ENCODE peak calls at places on chromosome 19, in four cellular contexts. One of them, this sample, is unnamed.

GRCh38 chr19:14544047-14544446 is 14.7 kb downstream of the TECR start:
- DNase-seq in H9: no peak
- DNase-seq in H1: no peak
- DNase-seq in IMR-90: no peak
- DNase-seq in this sample: no peak

GRCh38 chr19:778910-779653 is 18.2 kb upstream of the PTBP1 start:
- DNase-seq in H9: no peak
- DNase-seq in H1: no peak
- DNase-seq in IMR-90: peak
- DNase-seq in this sample: peak

GRCh38 chr19:39112338-39112890 is 13.2 kb upstream of the PAK4 start:
- DNase-seq in H9: no peak
- DNase-seq in H1: no peak
- DNase-seq in IMR-90: no peak
- DNase-seq in this sample: no peak

GRCh38 chr19:10686661-10687517 is 14.3 kb upstream of the QTRT1 start:
- DNase-seq in H9: no peak
- DNase-seq in H1: no peak
- DNase-seq in IMR-90: peak
- DNase-seq in this sample: no peak

GRCh38 chr19:35269425-35270117 is 809 bp downstream of the USF2 start:
- DNase-seq in H9: peak
- DNase-seq in H1: no peak
- DNase-seq in IMR-90: peak
- DNase-seq in this sample: peak

GRCh38 chr19:56507446-56508281 is at the start of gene ZNF471:
- DNase-seq in H9: peak
- DNase-seq in H1: peak
- DNase-seq in IMR-90: peak
- DNase-seq in this sample: peak

GRCh38 chr19:34217952-34218817 is 36.2 kb upstream of the GARRE1 start:
- DNase-seq in H9: no peak
- DNase-seq in H1: no peak
- DNase-seq in IMR-90: peak
- DNase-seq in this sample: peak

GRCh38 chr19:52507266-52507665 is 20.2 kb upstream of the ZNF808 start:
- DNase-seq in H9: no peak
- DNase-seq in H1: no peak
- DNase-seq in IMR-90: no peak
- DNase-seq in this sample: no peak

GRCh38 chr19:10074153-10074552 is 12.0 kb upstream of the SHFL start:
- DNase-seq in H9: no peak
- DNase-seq in H1: no peak
- DNase-seq in IMR-90: peak
- DNase-seq in this sample: peak

GRCh38 chr19:30227661-30228112 is 144.5 kb upstream of the ZNF536 start:
- DNase-seq in H9: peak
- DNase-seq in H1: no peak
- DNase-seq in IMR-90: peak
- DNase-seq in this sample: peak

GRCh38 chr19:46601318-46602224 is at the start of gene CALM3:
- DNase-seq in H9: no peak
- DNase-seq in H1: no peak
- DNase-seq in IMR-90: no peak
- DNase-seq in this sample: no peak

GRCh38 chr19:47113446-47114348 is at the start of gene ZC3H4:
- DNase-seq in H9: peak
- DNase-seq in H1: peak
- DNase-seq in IMR-90: peak
- DNase-seq in this sample: peak

GRCh38 chr19:56245062-56245740 is 27.3 kb upstream of the EDDM13 start:
- DNase-seq in H9: no peak
- DNase-seq in H1: no peak
- DNase-seq in IMR-90: peak
- DNase-seq in this sample: no peak

GRCh38 chr19:49214701-49215100 is 57.1 kb downstream of the TRPM4 start:
- DNase-seq in H9: no peak
- DNase-seq in H1: no peak
- DNase-seq in IMR-90: no peak
- DNase-seq in this sample: no peak

GRCh38 chr19:928471-929259 is 2.8 kb downstream of the ARID3A start:
- DNase-seq in H9: peak
- DNase-seq in H1: no peak
- DNase-seq in IMR-90: no peak
- DNase-seq in this sample: peak

GRCh38 chr19:29079331-29079730 is 133.6 kb downstream of the UQCRFS1 start:
- DNase-seq in H9: no peak
- DNase-seq in H1: no peak
- DNase-seq in IMR-90: no peak
- DNase-seq in this sample: no peak

GRCh38 chr19:48194041-48194871 is 23.8 kb downstream of the ZSWIM9 start:
- DNase-seq in H9: peak
- DNase-seq in H1: no peak
- DNase-seq in IMR-90: peak
- DNase-seq in this sample: no peak

GRCh38 chr19:51735759-51736449 is 12.1 kb upstream of the HAS1 start:
- DNase-seq in H9: no peak
- DNase-seq in H1: no peak
- DNase-seq in IMR-90: peak
- DNase-seq in this sample: no peak

GRCh38 chr19:46015080-46015960 is 7.5 kb downstream of the PGLYRP1 start:
- DNase-seq in H9: peak
- DNase-seq in H1: peak
- DNase-seq in IMR-90: no peak
- DNase-seq in this sample: peak

GRCh38 chr19:39474139-39474620 is 6.5 kb upstream of the TIMM50 start:
- DNase-seq in H9: peak
- DNase-seq in H1: no peak
- DNase-seq in IMR-90: peak
- DNase-seq in this sample: peak

GRCh38 chr19:47518139-47518538 is 3.3 kb upstream of the NAPA start:
- DNase-seq in H9: no peak
- DNase-seq in H1: no peak
- DNase-seq in IMR-90: no peak
- DNase-seq in this sample: no peak

GRCh38 chr19:44401108-44401786 is at the start of gene ZNF285:
- DNase-seq in H9: peak
- DNase-seq in H1: peak
- DNase-seq in IMR-90: peak
- DNase-seq in this sample: peak

GRCh38 chr19:46721269-46722003 is 4.5 kb upstream of the PRKD2 start:
- DNase-seq in H9: peak
- DNase-seq in H1: no peak
- DNase-seq in IMR-90: no peak
- DNase-seq in this sample: no peak

GRCh38 chr19:23698711-23699520 is 11.9 kb upstream of the ZNF675 start:
- DNase-seq in H9: peak
- DNase-seq in H1: no peak
- DNase-seq in IMR-90: no peak
- DNase-seq in this sample: no peak

GRCh38 chr19:56141416-56141992 is 417 bp downstream of the ZNF444 start:
- DNase-seq in H9: no peak
- DNase-seq in H1: no peak
- DNase-seq in IMR-90: no peak
- DNase-seq in this sample: peak

DNA sequence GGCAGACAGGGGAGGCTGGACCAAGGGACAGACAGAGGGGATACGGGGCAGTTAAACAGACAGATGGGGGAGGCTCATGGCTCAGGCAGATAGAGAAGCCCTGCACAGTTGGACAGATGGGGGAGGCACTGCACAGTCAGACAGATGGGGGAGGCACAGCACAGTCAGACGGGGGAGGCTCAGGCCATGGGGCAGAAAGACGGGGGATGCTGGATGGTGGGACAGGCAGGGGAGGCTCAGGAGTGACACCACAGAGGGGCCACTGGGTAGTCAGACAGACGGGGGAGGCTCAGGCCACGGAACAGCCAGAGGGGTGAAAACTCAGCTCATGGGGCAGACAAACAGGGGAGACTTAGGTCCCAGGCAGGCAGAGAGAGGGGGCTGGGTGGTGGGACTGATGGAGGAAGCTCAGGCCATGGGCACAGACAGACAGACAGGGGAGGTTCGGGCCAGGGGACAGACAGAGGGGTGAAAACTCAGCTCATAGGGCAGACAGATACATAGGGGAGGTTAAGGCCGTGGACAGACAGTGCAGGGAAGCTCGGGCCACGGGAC is 886 bp downstream of the MFSD12 start:
- DNase-seq in H9: no peak
- DNase-seq in H1: no peak
- DNase-seq in IMR-90: no peak
- DNase-seq in this sample: no peak
- H3K14ac ChIP-seq in H9: no peak
- H3K14ac ChIP-seq in H1: no peak
- H3K14ac ChIP-seq in IMR-90: peak
- H3K14ac ChIP-seq in this sample: peak

DNA sequence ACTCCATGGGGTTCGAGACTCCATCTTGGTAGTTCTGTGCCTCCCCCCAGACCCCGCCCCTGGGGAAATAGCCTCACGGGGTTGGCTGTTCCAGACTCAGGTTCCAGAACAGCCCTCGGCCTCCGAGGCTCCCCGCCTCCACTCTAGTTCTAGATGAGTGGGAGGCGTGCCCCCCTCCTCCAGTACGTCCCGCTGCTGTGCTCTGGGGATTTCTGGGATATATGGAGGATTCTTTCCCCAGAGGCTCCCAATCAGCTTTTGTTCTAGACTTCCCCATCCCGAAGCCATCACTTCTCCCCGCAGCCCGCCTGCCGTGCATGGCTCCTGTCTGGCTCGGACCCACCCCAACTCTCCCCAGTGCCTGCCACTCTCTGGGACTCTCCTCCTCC is 1.9 kb upstream of the CACNG7 start:
- DNase-seq in H9: peak
- DNase-seq in H1: no peak
- DNase-seq in IMR-90: no peak
- DNase-seq in this sample: no peak
- H3K23ac ChIP-seq in H9: no peak
- H3K23ac ChIP-seq in H1: no peak
- H3K23ac ChIP-seq in IMR-90: no peak
- H3K23ac ChIP-seq in this sample: no peak

GRCh38 chr19:19501798-19502197 is 13.6 kb downstream of the TSSK6 start:
- DNase-seq in H9: no peak
- DNase-seq in H1: no peak
- DNase-seq in IMR-90: no peak
- DNase-seq in this sample: no peak

GRCh38 chr19:19504754-19505668 is 10.3 kb downstream of the TSSK6 start:
- DNase-seq in H9: no peak
- DNase-seq in H1: no peak
- DNase-seq in IMR-90: no peak
- DNase-seq in this sample: no peak

GRCh38 chr19:19500975-19501644 is 14.2 kb downstream of the TSSK6 start:
- DNase-seq in H9: no peak
- DNase-seq in H1: no peak
- DNase-seq in IMR-90: no peak
- DNase-seq in this sample: no peak

GRCh38 chr19:19502808-19503602 is 12.3 kb downstream of the TSSK6 start:
- DNase-seq in H9: no peak
- DNase-seq in H1: no peak
- DNase-seq in IMR-90: no peak
- DNase-seq in this sample: no peak

DNA sequence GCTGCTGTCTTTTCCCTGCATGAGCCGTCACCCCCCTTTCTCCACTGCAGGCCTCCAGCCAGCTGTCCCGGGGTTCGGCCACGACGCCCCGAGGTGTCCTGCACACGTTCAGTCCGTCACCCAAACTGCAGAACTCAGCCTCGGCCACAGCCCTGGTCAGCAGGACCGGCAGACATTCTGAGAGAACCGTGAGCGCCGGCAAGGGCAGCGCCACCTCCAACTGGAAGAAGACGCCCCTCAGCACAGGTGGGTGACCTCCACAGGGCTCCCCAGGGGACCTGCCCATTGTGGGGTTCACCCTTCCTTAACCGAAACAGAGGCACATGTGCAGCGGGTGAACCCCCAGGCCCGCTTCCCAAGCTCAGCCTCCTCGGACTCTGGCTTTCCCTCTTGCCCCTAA is 13.1 kb downstream of the TSSK6 start:
- DNase-seq in H9: no peak
- DNase-seq in H1: no peak
- DNase-seq in IMR-90: no peak
- DNase-seq in this sample: no peak
- H2BK5ac ChIP-seq in H9: no peak
- H2BK5ac ChIP-seq in H1: peak
- H2BK5ac ChIP-seq in IMR-90: no peak
- H2BK5ac ChIP-seq in this sample: no peak

GRCh38 chr19:1990230-1991017 is 25.1 kb downstream of the BTBD2 start:
- DNase-seq in H9: no peak
- DNase-seq in H1: no peak
- DNase-seq in IMR-90: no peak
- DNase-seq in this sample: no peak
- H3K14ac ChIP-seq in H9: no peak
- H3K14ac ChIP-seq in H1: no peak
- H3K14ac ChIP-seq in IMR-90: no peak
- H3K14ac ChIP-seq in this sample: no peak

GRCh38 chr19:7520131-7521051 is 2.0 kb upstream of the MCOLN1 start:
- DNase-seq in H9: no peak
- DNase-seq in H1: no peak
- DNase-seq in IMR-90: no peak
- DNase-seq in this sample: no peak

GRCh38 chr19:7521551-7522071 is 813 bp upstream of the MCOLN1 start:
- DNase-seq in H9: no peak
- DNase-seq in H1: no peak
- DNase-seq in IMR-90: no peak
- DNase-seq in this sample: no peak

GRCh38 chr19:7522923-7523667 is 671 bp downstream of the MCOLN1 start:
- DNase-seq in H9: no peak
- DNase-seq in H1: no peak
- DNase-seq in IMR-90: no peak
- DNase-seq in this sample: peak

GRCh38 chr19:7524523-7524922 is 2.1 kb downstream of the MCOLN1 start:
- DNase-seq in H9: no peak
- DNase-seq in H1: no peak
- DNase-seq in IMR-90: no peak
- DNase-seq in this sample: no peak

DNA sequence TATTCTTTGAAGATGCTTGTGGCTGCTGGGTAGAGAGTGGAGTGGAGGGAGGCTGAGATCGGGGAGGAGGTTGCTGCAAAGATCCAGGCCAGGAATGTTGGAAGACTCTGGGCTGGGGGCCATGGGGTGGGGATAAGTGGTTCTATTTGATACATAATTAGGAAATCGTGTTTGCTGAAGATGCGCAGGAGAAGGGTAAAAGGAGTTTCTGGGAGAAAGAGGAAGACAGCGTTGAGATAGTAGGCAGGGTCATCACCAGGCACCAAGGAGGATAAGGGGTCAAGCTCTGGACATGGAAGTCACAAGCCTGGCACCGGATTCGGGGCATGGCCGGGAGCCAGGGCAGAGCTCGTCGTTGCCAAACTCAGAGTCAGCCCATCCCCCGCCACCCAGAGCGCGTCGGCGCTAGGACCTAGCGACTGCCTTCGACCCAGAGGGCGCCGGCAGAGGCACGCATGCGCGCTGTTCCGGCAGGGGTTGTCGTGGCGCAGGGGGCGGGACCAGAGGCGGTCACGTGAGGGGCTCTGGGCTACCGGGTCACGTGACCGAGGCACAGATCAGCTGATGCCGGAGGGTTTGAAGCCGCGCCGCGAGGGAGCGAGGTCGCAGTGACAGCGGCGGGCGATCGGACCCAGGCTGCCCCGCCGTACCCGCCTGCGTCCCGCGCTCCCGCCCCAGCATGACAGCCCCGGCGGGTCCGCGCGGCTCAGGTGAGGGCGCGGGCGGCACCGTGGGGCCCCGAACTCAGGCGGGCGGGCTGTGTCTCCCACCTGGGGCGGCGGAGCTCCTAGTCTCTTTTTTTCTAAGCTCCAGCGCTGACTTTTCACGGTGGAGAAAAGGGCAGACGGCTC is at the start of gene MCOLN1:
- DNase-seq in H9: peak
- DNase-seq in H1: no peak
- DNase-seq in IMR-90: peak
- DNase-seq in this sample: peak
- H3K23ac ChIP-seq in H9: no peak
- H3K23ac ChIP-seq in H1: no peak
- H3K23ac ChIP-seq in IMR-90: peak
- H3K23ac ChIP-seq in this sample: peak

This sample was measured in mesenchymal stem cell.